ENCODE peak calls at places on chromosomes 4 and X, in ten cellular contexts. X is HFFc6, O is OCI-LY7, K is GM12864, Z is GM20000, P is stomach, A is foreskin fibroblast, I is AG04450, D is kidney epithelial cell, R is upper lobe of right lung. Y is an unnamed sample.

GRCh38 chrX:9525511-9526248 is 60.8 kb downstream of the TBL1X start:
- DNase-seq in X (no peak), A (no peak), D (no peak), P (no peak), I (no peak), O (peak), R (no peak), K (peak), Z (no peak), Y (no peak)

GRCh38 chrX:47581731-47582647 is at the start of gene TIMP1:
- DNase-seq in D (peak), K (peak), X (peak), R (peak), P (peak), A (peak), I (peak), O (no peak), Z (peak), Y (peak)

GRCh38 chr4:94403735-94404134 is 48.0 kb upstream of the PDLIM5 start:
- DNase-seq in D (no peak), X (no peak), Z (no peak), P (no peak), O (no peak), A (no peak), R (no peak), K (no peak), I (no peak), Y (no peak)

GRCh38 chr4:142126890-142127497 is 490.6 kb downstream of the IL15 start:
- DNase-seq in A (peak), I (peak), R (no peak), X (peak), Z (peak), K (peak), P (peak), O (peak), D (peak), Y (peak)

GRCh38 chr4:14532436-14532835 is 469.8 kb upstream of the CPEB2 start:
- DNase-seq in I (no peak), Z (no peak), X (no peak), R (no peak), K (no peak), O (no peak), D (no peak), P (no peak), A (no peak), Y (no peak)

GRCh38 chrX:38214551-38214950 is 6.1 kb downstream of the SRPX start:
- DNase-seq in O (no peak), I (no peak), K (no peak), R (no peak), D (no peak), A (peak), X (no peak), P (no peak), Z (no peak), Y (no peak)

GRCh38 chrX:23727206-23727605 is 15.9 kb downstream of the ACOT9 start:
- DNase-seq in K (no peak), O (no peak), A (no peak), Z (no peak), X (no peak), D (no peak), P (no peak), R (no peak), I (no peak), Y (no peak)

GRCh38 chr4:39476181-39476873 is 17.5 kb downstream of the LIAS start:
- DNase-seq in A (peak), K (no peak), Z (no peak), X (peak), R (no peak), I (no peak), P (no peak), O (no peak), D (no peak), Y (no peak)

GRCh38 chrX:13151806-13152510 is 107.5 kb upstream of the FAM9C start:
- DNase-seq in X (peak), I (no peak), R (no peak), A (no peak), P (no peak), K (no peak), D (no peak), Z (no peak), O (no peak), Y (no peak)

GRCh38 chr4:113919611-113920010 is 59.8 kb downstream of the ARSJ start:
- DNase-seq in X (peak), R (no peak), K (no peak), I (no peak), Z (no peak), O (no peak), A (peak), D (no peak), P (no peak), Y (no peak)

GRCh38 chr4:76753814-76754213 is 144.1 kb downstream of the SOWAHB start:
- DNase-seq in O (no peak), A (peak), P (no peak), Z (no peak), X (peak), I (peak), K (no peak), R (no peak), D (peak), Y (peak)

GRCh38 chr4:67712650-67713530 is 11.9 kb upstream of the UBA6 start:
- DNase-seq in Z (no peak), D (no peak), K (no peak), P (no peak), A (no peak), I (no peak), R (no peak), X (no peak), O (no peak), Y (no peak)

GRCh38 chr4:56434599-56435000 is 815 bp downstream of the PPAT start:
- DNase-seq in A (peak), P (peak), K (no peak), X (peak), O (no peak), D (no peak), I (no peak), R (no peak), Z (no peak), Y (no peak)

GRCh38 chr4:513327-513726 is 14.3 kb downstream of the PIGG start:
- DNase-seq in R (no peak), K (no peak), X (no peak), P (no peak), I (no peak), Z (no peak), D (no peak), A (no peak), O (no peak), Y (no peak)

GRCh38 chr4:7419961-7420660 is 14.6 kb downstream of the PSAPL1 start:
- DNase-seq in R (no peak), Z (no peak), X (no peak), I (no peak), O (no peak), A (no peak), K (no peak), P (peak), D (no peak), Y (no peak)

GRCh38 chr4:3199661-3200422 is 49.1 kb upstream of the MSANTD1 start:
- DNase-seq in A (peak), P (no peak), O (no peak), K (no peak), D (no peak), R (no peak), Z (no peak), I (no peak), X (no peak), Y (peak)

GRCh38 chrX:63283331-63283730 is 67.8 kb downstream of the SPIN4 start:
- DNase-seq in R (no peak), K (no peak), A (no peak), Z (no peak), X (no peak), D (no peak), P (no peak), O (no peak), I (no peak), Y (no peak)

GRCh38 chrX:41781500-41781899 is 57.5 kb downstream of the GPR82 start:
- DNase-seq in A (peak), X (peak), R (no peak), D (no peak), Z (peak), P (no peak), K (peak), I (no peak), O (peak), Y (peak)

GRCh38 chrX:40931921-40932320 is 153.3 kb upstream of the USP9X start:
- DNase-seq in P (no peak), I (no peak), X (peak), R (no peak), K (no peak), A (peak), Z (no peak), O (no peak), D (no peak), Y (no peak)

GRCh38 chrX:150236304-150236703 is 126.8 kb upstream of the MAMLD1 start:
- DNase-seq in K (no peak), I (no peak), X (no peak), A (peak), P (no peak), O (no peak), R (no peak), D (no peak), Z (no peak), Y (no peak)

GRCh38 chr4:151324449-151325319 is 721 bp downstream of the SH3D19 start:
- DNase-seq in D (peak), R (peak), K (no peak), Z (peak), I (no peak), O (no peak), X (peak), A (peak), P (peak), Y (no peak)

GRCh38 chr4:113761682-113762060 is at the start of gene CAMK2D:
- DNase-seq in X (peak), A (peak), K (peak), R (peak), O (peak), D (peak), P (peak), I (no peak), Z (peak), Y (peak)

GRCh38 chrX:101659601-101660063 is at the start of gene ARMCX2:
- DNase-seq in R (peak), I (peak), K (no peak), O (no peak), X (peak), Z (peak), P (peak), D (peak), A (peak), Y (peak)

GRCh38 chr4:8342651-8343050 is 73.1 kb downstream of the HTRA3 start:
- DNase-seq in Z (no peak), K (no peak), P (peak), O (no peak), R (no peak), A (no peak), D (no peak), I (no peak), X (no peak), Y (no peak)

GRCh38 chr4:151565583-151565982 is 156.6 kb downstream of the FHIP1A start:
- DNase-seq in I (no peak), R (no peak), A (no peak), D (no peak), Z (no peak), X (no peak), P (no peak), K (no peak), O (no peak), Y (no peak)

GRCh38 chrX:51332188-51332942 is at the start of gene NUDT10:
- DNase-seq in K (no peak), P (no peak), X (no peak), R (peak), I (no peak), O (no peak), D (peak), Z (no peak), A (peak), Y (no peak)

GRCh38 chrX:31038585-31039326 is 33.1 kb downstream of the FTHL17 start:
- DNase-seq in Z (peak), O (peak), R (no peak), K (no peak), X (peak), A (peak), D (no peak), P (peak), I (peak), Y (peak)

GRCh38 chr4:25299476-25300203 is 12.9 kb upstream of the ZCCHC4 start:
- DNase-seq in K (no peak), D (no peak), Z (no peak), A (no peak), P (peak), I (no peak), X (no peak), O (no peak), R (no peak), Y (no peak)

GRCh38 chr4:37517326-37517725 is 168.8 kb downstream of the RELL1 start:
- DNase-seq in P (no peak), K (no peak), A (no peak), D (no peak), R (no peak), X (no peak), I (no peak), O (no peak), Z (no peak), Y (no peak)

GRCh38 chrX:55452825-55453124 is 848 bp downstream of the MAGEH1 start:
- DNase-seq in R (no peak), Z (no peak), O (peak), D (no peak), K (no peak), P (no peak), I (no peak), A (no peak), X (no peak), Y (no peak)

GRCh38 chrX:23694606-23695005 is 27.3 kb downstream of the PRDX4 start:
- DNase-seq in A (peak), Z (peak), D (peak), R (no peak), O (peak), I (peak), K (peak), X (peak), P (peak), Y (peak)

GRCh38 chrX:108316456-108316855 is 121.8 kb downstream of the COL4A6 start:
- DNase-seq in R (no peak), I (no peak), O (no peak), D (no peak), Z (no peak), A (no peak), P (no peak), X (no peak), K (no peak), Y (no peak)

GRCh38 chr4:124726269-124726668 is 13.7 kb upstream of the ANKRD50 start:
- DNase-seq in X (no peak), K (no peak), I (no peak), P (no peak), D (no peak), Z (no peak), A (no peak), O (no peak), R (no peak), Y (no peak)

GRCh38 chr4:79141530-79141929 is 184.3 kb downstream of the NAA11 start:
- DNase-seq in Z (no peak), P (no peak), A (peak), I (no peak), O (no peak), X (no peak), K (no peak), R (no peak), D (peak), Y (no peak)

GRCh38 chrX:124274438-124275166 is 57.9 kb upstream of the TEX13D start:
- DNase-seq in K (no peak), Z (no peak), A (peak), R (no peak), I (no peak), O (no peak), X (no peak), P (no peak), D (no peak), Y (no peak)

GRCh38 chrX:9611436-9612145 is 146.7 kb downstream of the TBL1X start:
- DNase-seq in A (peak), K (no peak), X (no peak), P (no peak), O (no peak), D (no peak), R (no peak), Z (peak), I (no peak), Y (no peak)

GRCh38 chrX:48854898-48855297 is 19.5 kb upstream of the PCSK1N start:
- DNase-seq in P (no peak), X (no peak), D (no peak), R (no peak), Z (no peak), O (peak), I (no peak), K (no peak), A (peak), Y (no peak)

GRCh38 chrX:16807976-16808542 is 21.8 kb downstream of the TXLNG start:
- DNase-seq in O (no peak), X (peak), I (peak), D (no peak), A (peak), P (no peak), Z (no peak), R (no peak), K (no peak), Y (no peak)

GRCh38 chr4:16794816-16795445 is 103.5 kb downstream of the LDB2 start:
- DNase-seq in X (peak), A (peak), O (peak), I (no peak), D (no peak), K (peak), R (no peak), P (peak), Z (peak), Y (no peak)

GRCh38 chrX:155535866-155536265 is 76.9 kb downstream of the TMLHE start:
- DNase-seq in I (no peak), X (no peak), O (no peak), K (no peak), Z (no peak), R (no peak), P (no peak), D (no peak), A (no peak), Y (no peak)
- TF ChIP-seq CTCF in I (no peak), X (no peak), O (no peak), K (no peak), Z (no peak), R (no peak), P (no peak), D (no peak), A (no peak), Y (no peak)

GRCh38 chr4:92050875-92051274 is 252.9 kb upstream of the GRID2 start:
- DNase-seq in A (no peak), R (no peak), Z (no peak), X (no peak), K (no peak), D (no peak), I (no peak), O (no peak), P (no peak), Y (no peak)

GRCh38 chr4:92045718-92046117 is 258.0 kb upstream of the GRID2 start:
- DNase-seq in R (no peak), D (no peak), K (no peak), I (no peak), A (no peak), O (no peak), P (no peak), X (no peak), Z (no peak), Y (no peak)

DNA sequence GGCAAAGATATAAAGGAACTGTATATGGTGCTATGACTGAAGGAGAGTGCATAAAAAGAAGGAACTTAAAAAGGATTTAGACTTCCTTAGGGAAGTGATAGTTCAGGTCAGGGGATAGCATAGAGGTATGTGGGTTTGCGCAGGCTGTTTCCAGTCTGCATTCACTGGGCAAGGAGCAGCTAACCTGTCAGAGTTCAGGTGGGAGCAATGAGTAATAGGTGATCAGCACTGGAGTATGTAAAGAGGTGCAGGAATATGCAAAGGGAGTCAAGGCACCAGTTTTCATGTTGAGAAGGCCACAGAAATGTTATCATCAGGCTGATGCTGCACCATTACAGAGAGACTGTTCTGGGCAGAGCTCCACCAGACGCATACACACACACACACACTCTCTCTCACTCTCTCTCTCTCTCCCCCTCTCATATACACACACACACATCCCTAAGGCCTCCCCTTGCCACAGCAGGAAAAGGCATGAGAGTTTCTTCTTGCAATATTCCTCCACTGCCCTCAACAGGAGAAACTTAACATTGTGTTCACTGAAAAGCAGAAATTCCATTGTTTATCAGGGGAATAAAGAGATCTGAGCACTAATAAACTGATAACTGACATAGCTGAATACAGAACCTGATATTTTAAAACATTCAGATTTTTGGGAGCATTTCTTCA is 256.4 kb upstream of the GRID2 start:
- DNase-seq in Z (no peak), A (no peak), D (no peak), X (no peak), P (no peak), K (no peak), O (no peak), R (no peak), I (no peak), Y (no peak)
- TF ChIP-seq CTCF in Z (no peak), A (no peak), D (no peak), X (no peak), P (no peak), K (no peak), O (no peak), R (no peak), I (no peak), Y (no peak)

DNA sequence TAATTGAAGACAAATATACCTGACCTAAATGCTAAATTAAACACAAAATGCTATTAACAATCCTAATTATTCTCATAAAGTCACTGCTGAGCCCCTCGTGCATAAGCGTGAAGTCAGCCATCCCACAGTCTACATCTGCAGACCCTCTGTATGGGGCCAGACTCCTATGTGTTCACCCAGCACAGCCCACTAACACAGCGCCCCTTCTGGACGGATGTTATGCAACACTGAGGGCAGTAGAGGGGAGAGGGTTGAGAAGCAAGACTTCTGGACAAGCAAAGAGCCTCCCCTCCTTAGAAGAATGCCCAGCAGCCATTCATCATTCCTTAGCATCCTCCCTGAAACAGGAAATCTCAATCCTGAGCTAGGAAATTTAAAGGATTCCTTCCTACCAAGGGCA is 7.9 kb downstream of the TRPC3 start:
- DNase-seq in Z (peak), R (no peak), D (no peak), O (peak), P (no peak), X (no peak), K (no peak), A (no peak), I (no peak), Y (no peak)
- TF ChIP-seq CTCF in Z (peak), R (no peak), D (peak), O (peak), P (no peak), X (peak), K (peak), A (peak), I (peak), Y (peak)

GRCh38 chr4:18568600-18568999 is 547.0 kb upstream of the LCORL start:
- DNase-seq in X (no peak), I (no peak), R (no peak), D (no peak), Z (no peak), K (no peak), A (peak), O (no peak), P (no peak), Y (no peak)
- TF ChIP-seq CTCF in X (peak), I (no peak), R (no peak), D (no peak), Z (no peak), K (no peak), A (no peak), O (no peak), P (no peak), Y (no peak)

GRCh38 chr4:137063961-137064360 is 468.3 kb downstream of the PCDH18 start:
- DNase-seq in O (no peak), K (no peak), X (no peak), A (no peak), Z (no peak), I (no peak), D (no peak), P (no peak), R (no peak), Y (no peak)

GRCh38 chr4:137065306-137065705 is 467.0 kb downstream of the PCDH18 start:
- DNase-seq in K (no peak), X (no peak), D (peak), O (no peak), R (no peak), I (no peak), Z (no peak), A (peak), P (no peak), Y (no peak)

GRCh38 chr4:137070614-137071013 is 461.7 kb downstream of the PCDH18 start:
- DNase-seq in A (no peak), O (no peak), R (no peak), D (no peak), K (no peak), Z (no peak), P (no peak), I (no peak), X (no peak), Y (no peak)

GRCh38 chr4:137069473-137069872 is 462.8 kb downstream of the PCDH18 start:
- DNase-seq in K (no peak), D (no peak), O (no peak), I (no peak), A (no peak), Z (no peak), X (no peak), R (no peak), P (no peak), Y (no peak)
- TF ChIP-seq CTCF in K (peak), D (no peak), O (peak), I (peak), A (no peak), Z (no peak), X (no peak), R (no peak), P (no peak), Y (no peak)

GRCh38 chrX:80223922-80224579 is 196.2 kb upstream of the TENT5D start:
- DNase-seq in A (no peak), D (no peak), X (no peak), P (no peak), Z (no peak), K (no peak), R (no peak), I (no peak), O (no peak), Y (no peak)
- TF ChIP-seq CTCF in A (no peak), D (no peak), X (no peak), P (no peak), Z (no peak), K (no peak), R (no peak), I (no peak), O (no peak), Y (no peak)